ENCODE peak calls at places on chromosome 7, in six cellular contexts. S, C, P, E, B and Z are unnamed samples.

GRCh38 chr7:126485791-126486190 is 767.0 kb downstream of the GRM8 start:
- DNase-seq in S (no peak), C (no peak), P (no peak), E (no peak), B (no peak), Z (no peak)

GRCh38 chr7:159071260-159071659 is 73.4 kb downstream of the VIPR2 start:
- DNase-seq in S (no peak), C (no peak), P (no peak), E (no peak), B (no peak), Z (no peak)

GRCh38 chr7:112877671-112878460 is 87.7 kb upstream of the TMEM168 start:
- DNase-seq in S (no peak), C (no peak), P (no peak), E (no peak), B (no peak), Z (no peak)

GRCh38 chr7:143347950-143348349 is 14.6 kb downstream of the FAM131B start:
- DNase-seq in S (no peak), C (no peak), P (no peak), E (no peak), B (no peak), Z (no peak)

GRCh38 chr7:142943706-142944268 is 4.5 kb downstream of the LLCFC1 start:
- DNase-seq in S (no peak), C (no peak), P (no peak), E (no peak), B (no peak), Z (no peak)

GRCh38 chr7:123131556-123132345 is 68.0 kb downstream of the SLC13A1 start:
- DNase-seq in S (no peak), C (no peak), P (no peak), E (no peak), B (no peak), Z (no peak)

GRCh38 chr7:80883188-80884025 is 35.4 kb downstream of the SEMA3C start:
- DNase-seq in S (no peak), C (no peak), P (no peak), E (no peak), B (no peak), Z (no peak)

GRCh38 chr7:55533050-55533728 is 39.1 kb downstream of the VOPP1 start:
- DNase-seq in S (peak), C (no peak), P (no peak), E (peak), B (peak), Z (peak)

GRCh38 chr7:90720970-90721768 is 125.0 kb downstream of the CDK14 start:
- DNase-seq in S (no peak), C (no peak), P (no peak), E (peak), B (no peak), Z (no peak)

GRCh38 chr7:26029911-26030310 is 122.1 kb upstream of the NFE2L3 start:
- DNase-seq in S (no peak), C (no peak), P (no peak), E (no peak), B (no peak), Z (no peak)

GRCh38 chr7:110065112-110065511 is 1025.8 kb upstream of the LRRN3 start:
- DNase-seq in S (no peak), C (no peak), P (no peak), E (no peak), B (no peak), Z (no peak)

GRCh38 chr7:79361214-79361613 is 92.3 kb downstream of the MAGI2 start:
- DNase-seq in S (no peak), C (no peak), P (no peak), E (no peak), B (no peak), Z (no peak)

GRCh38 chr7:128727239-128727638 is 11.9 kb upstream of the CALU start:
- DNase-seq in S (no peak), C (no peak), P (no peak), E (no peak), B (no peak), Z (no peak)

GRCh38 chr7:133186060-133186459 is 66.8 kb upstream of the EXOC4 start:
- DNase-seq in S (no peak), C (no peak), P (no peak), E (no peak), B (no peak), Z (no peak)

GRCh38 chr7:16060492-16060891 is 360.8 kb downstream of the CRPPA start:
- DNase-seq in S (no peak), C (no peak), P (no peak), E (no peak), B (no peak), Z (no peak)

GRCh38 chr7:142645777-142646176 is 103.5 kb upstream of the PRSS1 start:
- DNase-seq in S (no peak), C (no peak), P (no peak), E (no peak), B (no peak), Z (no peak)

GRCh38 chr7:64469673-64470072 is 93.2 kb downstream of the ZNF680 start:
- DNase-seq in S (no peak), C (no peak), P (no peak), E (no peak), B (no peak), Z (no peak)

GRCh38 chr7:92888-93672 is 99.3 kb upstream of the FAM20C start:
- DNase-seq in S (no peak), C (no peak), P (no peak), E (no peak), B (no peak), Z (no peak)

GRCh38 chr7:23475579-23475844 is 5.2 kb upstream of the IGF2BP3 start:
- DNase-seq in S (no peak), C (no peak), P (no peak), E (no peak), B (no peak), Z (no peak)

GRCh38 chr7:494261-494687 is 25.4 kb downstream of the PDGFA start:
- DNase-seq in S (no peak), C (no peak), P (no peak), E (no peak), B (peak), Z (no peak)

GRCh38 chr7:20340839-20341238 is 10.1 kb downstream of the ITGB8 start:
- DNase-seq in S (no peak), C (no peak), P (no peak), E (no peak), B (no peak), Z (no peak)

GRCh38 chr7:650339-651031 is 76.0 kb upstream of the DNAAF5 start:
- DNase-seq in S (no peak), C (peak), P (peak), E (no peak), B (no peak), Z (no peak)

GRCh38 chr7:155225516-155225915 is 72.2 kb upstream of the INSIG1 start:
- DNase-seq in S (no peak), C (no peak), P (no peak), E (no peak), B (peak), Z (no peak)

GRCh38 chr7:83072576-83073517 is 89.8 kb downstream of the PCLO start:
- DNase-seq in S (no peak), C (no peak), P (no peak), E (peak), B (no peak), Z (no peak)

GRCh38 chr7:90210475-90210874 is 1.1 kb upstream of the STEAP2 start:
- DNase-seq in S (no peak), C (no peak), P (no peak), E (no peak), B (no peak), Z (no peak)

GRCh38 chr7:47332681-47333080 is 249.2 kb downstream of the TNS3 start:
- DNase-seq in S (no peak), C (no peak), P (no peak), E (no peak), B (peak), Z (no peak)

GRCh38 chr7:139982927-139983925 is 79.5 kb downstream of the PARP12 start:
- DNase-seq in S (no peak), C (no peak), P (no peak), E (no peak), B (no peak), Z (no peak)

GRCh38 chr7:37196631-37197030 is 252.0 kb downstream of the ELMO1 start:
- DNase-seq in S (no peak), C (no peak), P (no peak), E (no peak), B (no peak), Z (no peak)

GRCh38 chr7:124652237-124652636 is 113.4 kb downstream of the GPR37 start:
- DNase-seq in S (no peak), C (no peak), P (no peak), E (no peak), B (no peak), Z (no peak)

GRCh38 chr7:16344927-16345326 is 76.4 kb downstream of the CRPPA start:
- DNase-seq in S (no peak), C (no peak), P (no peak), E (no peak), B (no peak), Z (no peak)

GRCh38 chr7:88226886-88227516 is 7.2 kb upstream of the SRI start:
- DNase-seq in S (no peak), C (no peak), P (no peak), E (no peak), B (no peak), Z (no peak)

GRCh38 chr7:48041665-48041995 is 6.3 kb downstream of the C7orf57 start:
- DNase-seq in S (no peak), C (no peak), P (no peak), E (no peak), B (no peak), Z (no peak)

GRCh38 chr7:138565451-138566114 is 105.5 kb downstream of the TRIM24 start:
- DNase-seq in S (no peak), C (no peak), P (no peak), E (peak), B (no peak), Z (no peak)

GRCh38 chr7:92343719-92344118 is 97.9 kb downstream of the ANKIB1 start:
- DNase-seq in S (no peak), C (no peak), P (no peak), E (no peak), B (no peak), Z (no peak)

GRCh38 chr7:133235212-133235883 is 17.5 kb upstream of the EXOC4 start:
- DNase-seq in S (no peak), C (no peak), P (no peak), E (no peak), B (no peak), Z (no peak)

GRCh38 chr7:41333506-41333905 is 369.4 kb downstream of the INHBA start:
- DNase-seq in S (no peak), C (no peak), P (no peak), E (no peak), B (no peak), Z (no peak)

GRCh38 chr7:87231243-87231642 is 11.7 kb upstream of the TMEM243 start:
- DNase-seq in S (no peak), C (no peak), P (peak), E (no peak), B (no peak), Z (no peak)

GRCh38 chr7:129466796-129467195 is 32.6 kb downstream of the STRIP2 start:
- DNase-seq in S (no peak), C (no peak), P (no peak), E (no peak), B (no peak), Z (no peak)

GRCh38 chr7:79787623-79788022 is 334.2 kb upstream of the MAGI2 start:
- DNase-seq in S (no peak), C (no peak), P (no peak), E (no peak), B (no peak), Z (no peak)

DNA sequence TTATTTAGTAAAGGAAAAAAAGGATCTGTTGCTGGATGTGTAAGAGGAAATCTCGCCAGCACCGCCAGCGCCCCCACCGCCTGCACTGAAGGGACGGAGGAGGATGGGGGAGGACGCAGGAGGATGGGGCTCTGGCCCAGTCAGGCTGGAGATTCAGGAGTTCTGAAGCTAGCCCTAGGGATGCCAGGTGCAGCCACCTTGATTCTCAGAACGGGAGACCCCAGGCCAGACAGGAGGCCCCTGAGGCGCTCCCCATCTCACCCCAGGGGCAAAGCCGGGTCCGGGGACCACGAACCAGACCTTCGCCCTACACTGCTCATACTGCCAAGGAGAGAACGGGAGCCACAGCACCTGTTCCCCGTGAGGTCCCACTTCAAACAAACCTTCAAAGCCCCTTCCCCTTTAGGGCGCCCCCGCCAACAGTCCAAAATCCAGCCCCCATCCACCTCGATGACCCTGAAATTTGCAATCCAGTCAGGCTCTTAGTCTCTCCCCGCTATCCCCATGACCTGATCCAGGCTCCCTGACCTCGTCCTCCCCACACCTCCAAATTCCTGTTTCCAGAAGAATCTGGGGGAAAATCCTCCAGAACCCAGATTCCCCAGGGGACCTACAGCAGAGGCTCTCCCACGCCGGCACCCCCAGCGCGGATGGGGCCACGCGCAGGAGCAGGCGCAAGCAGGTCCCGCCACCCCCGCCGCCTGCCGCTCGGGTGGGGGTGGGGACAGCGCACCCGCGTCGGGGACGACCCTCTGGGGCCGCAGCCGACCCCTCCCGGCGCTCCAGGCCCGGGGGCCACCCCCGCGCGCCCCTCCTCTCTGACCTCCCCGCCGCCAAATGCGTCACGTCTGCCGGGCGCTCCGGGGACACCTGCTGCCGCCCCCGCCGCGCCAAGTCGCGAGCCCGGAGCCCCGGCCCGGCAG is 929 bp downstream of the CAMK2B start:
- DNase-seq in S (no peak), C (no peak), P (no peak), E (no peak), B (no peak), Z (no peak)
- H3K4me3 ChIP-seq in S (no peak), C (peak), P (peak), E (no peak), B (peak), Z (no peak)

GRCh38 chr7:100895701-100895955 is at the start of gene ACHE:
- DNase-seq in S (no peak), C (no peak), P (no peak), E (no peak), B (no peak), Z (no peak)
- H3K4me3 ChIP-seq in S (peak), C (peak), P (peak), E (peak), B (peak), Z (no peak)

GRCh38 chr7:157017149-157017548 is 6.7 kb upstream of the MNX1 start:
- DNase-seq in S (no peak), C (no peak), P (no peak), E (no peak), B (peak), Z (no peak)

GRCh38 chr7:157016024-157016351 is 5.5 kb upstream of the MNX1 start:
- DNase-seq in S (no peak), C (no peak), P (no peak), E (no peak), B (no peak), Z (no peak)

GRCh38 chr7:157017639-157018327 is 7.3 kb upstream of the MNX1 start:
- DNase-seq in S (no peak), C (no peak), P (no peak), E (no peak), B (no peak), Z (no peak)

GRCh38 chr7:157014635-157015555 is 4.4 kb upstream of the MNX1 start:
- DNase-seq in S (no peak), C (no peak), P (no peak), E (no peak), B (no peak), Z (no peak)

DNA sequence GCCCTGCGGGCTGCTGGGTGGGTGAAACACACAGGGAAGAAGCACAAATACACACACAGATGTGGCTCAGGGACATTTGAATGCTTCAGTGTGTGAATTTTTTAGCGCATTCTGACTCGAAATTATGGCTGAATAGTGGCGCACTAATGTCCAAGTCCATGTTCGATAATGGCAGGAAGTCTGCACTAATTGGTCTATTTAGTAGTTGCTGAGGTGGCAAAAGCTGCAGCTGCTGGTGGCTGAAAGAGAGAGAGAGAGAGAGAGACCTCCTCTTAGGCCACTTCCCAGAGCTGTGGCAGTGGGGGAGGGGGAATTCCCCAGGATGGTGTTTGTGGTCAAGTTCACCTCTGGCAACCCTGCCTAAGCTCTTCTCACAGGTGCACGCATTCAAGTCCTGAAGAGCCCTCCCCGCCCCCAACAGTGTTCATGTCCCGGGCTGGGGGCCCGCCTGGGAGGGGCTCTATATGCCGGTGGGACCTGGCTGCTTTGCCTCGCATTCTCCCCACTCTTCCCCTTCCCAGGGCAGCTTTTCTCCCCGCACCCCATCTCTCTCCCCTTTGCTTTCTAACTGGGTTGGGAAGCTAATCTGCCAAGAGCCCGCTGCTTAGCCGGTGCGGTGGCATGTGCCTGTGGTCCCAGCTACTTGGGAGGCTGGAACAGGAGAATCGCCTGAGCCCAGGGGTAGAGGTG is 6.0 kb upstream of the MNX1 start:
- DNase-seq in S (no peak), C (no peak), P (no peak), E (peak), B (no peak), Z (no peak)
- H3K4me3 ChIP-seq in S (no peak), C (no peak), P (no peak), E (no peak), B (no peak), Z (no peak)

GRCh38 chr7:44534501-44534900 is 6.6 kb downstream of the NPC1L1 start:
- DNase-seq in S (peak), C (no peak), P (no peak), E (peak), B (no peak), Z (peak)
- H3K4me3 ChIP-seq in S (no peak), C (no peak), P (no peak), E (no peak), B (no peak), Z (no peak)